ENCODE peak calls at places on chromosomes 3 and 15, in five cellular contexts. E is kidney, H is astrocyte of the spinal cord, S is coronary artery, F is AG04450. J is an unnamed sample.

GRCh38 chr15:74573987-74574386 is 33.0 kb downstream of the ARID3B start:
- DNase-seq in F (no peak), E (no peak), H (no peak), S (no peak), J (no peak)

GRCh38 chr3:124398594-124398993 is 331.7 kb upstream of the UMPS start:
- DNase-seq in S (no peak), H (no peak), F (no peak), E (no peak), J (no peak)

GRCh38 chr3:8888296-8888915 is 74.9 kb downstream of the RAD18 start:
- DNase-seq in H (peak), F (peak), E (no peak), S (no peak), J (no peak)

GRCh38 chr3:4897765-4898453 is 81.3 kb upstream of the BHLHE40 start:
- DNase-seq in S (no peak), E (no peak), F (no peak), H (peak), J (no peak)

GRCh38 chr15:29670945-29671307 is 151.3 kb downstream of the TJP1 start:
- DNase-seq in F (no peak), H (peak), E (peak), S (no peak), J (no peak)

GRCh38 chr3:194315088-194315964 is 35.8 kb downstream of the CPN2 start:
- DNase-seq in H (peak), F (no peak), S (peak), E (peak), J (peak)

GRCh38 chr3:123749716-123750115 is 134.4 kb downstream of the MYLK start:
- DNase-seq in S (no peak), E (no peak), H (peak), F (peak), J (no peak)

GRCh38 chr15:42110367-42110766 is 16.0 kb upstream of the PLA2G4D start:
- DNase-seq in S (no peak), E (no peak), H (no peak), F (no peak), J (no peak)

GRCh38 chr15:55768670-55769185 is 25.8 kb upstream of the PRTG start:
- DNase-seq in S (no peak), H (no peak), F (no peak), E (no peak), J (no peak)

GRCh38 chr3:24272875-24273274 is 221.8 kb downstream of the THRB start:
- DNase-seq in E (no peak), S (no peak), H (no peak), F (no peak), J (no peak)

GRCh38 chr3:62277986-62278385 is 95.4 kb downstream of the FEZF2 start:
- DNase-seq in F (no peak), S (no peak), E (no peak), H (no peak), J (no peak)

GRCh38 chr15:71237456-71238188 is 122.4 kb downstream of the THSD4 start:
- DNase-seq in S (no peak), F (peak), E (peak), H (peak), J (no peak)

GRCh38 chr3:42655980-42656679 is 2.6 kb downstream of the ZBTB47 start:
- DNase-seq in E (peak), H (peak), F (no peak), S (peak), J (no peak)

GRCh38 chr3:195692781-195693427 is 27.9 kb upstream of the MUC20 start:
- DNase-seq in E (no peak), H (no peak), S (no peak), F (no peak), J (no peak)

GRCh38 chr15:101025116-101025885 is 106.1 kb downstream of the LRRK1 start:
- DNase-seq in S (peak), E (no peak), F (no peak), H (no peak), J (no peak)

GRCh38 chr3:16140894-16141285 is 33.6 kb upstream of the GALNT15 start:
- DNase-seq in S (no peak), H (no peak), E (no peak), F (no peak), J (no peak)

GRCh38 chr15:69446947-69447346 is 5.7 kb upstream of the RPLP1 start:
- DNase-seq in F (no peak), S (no peak), E (no peak), H (no peak), J (no peak)

GRCh38 chr15:69452702-69453513 is at the start of gene RPLP1:
- DNase-seq in F (peak), H (peak), E (peak), S (peak), J (peak)

GRCh38 chr15:69451951-69452701 is 492 bp upstream of the RPLP1 start:
- DNase-seq in H (no peak), E (peak), F (no peak), S (peak), J (no peak)

GRCh38 chr15:69454953-69455352 is 2.3 kb downstream of the RPLP1 start:
- DNase-seq in H (no peak), F (no peak), S (no peak), E (no peak), J (no peak)

DNA sequence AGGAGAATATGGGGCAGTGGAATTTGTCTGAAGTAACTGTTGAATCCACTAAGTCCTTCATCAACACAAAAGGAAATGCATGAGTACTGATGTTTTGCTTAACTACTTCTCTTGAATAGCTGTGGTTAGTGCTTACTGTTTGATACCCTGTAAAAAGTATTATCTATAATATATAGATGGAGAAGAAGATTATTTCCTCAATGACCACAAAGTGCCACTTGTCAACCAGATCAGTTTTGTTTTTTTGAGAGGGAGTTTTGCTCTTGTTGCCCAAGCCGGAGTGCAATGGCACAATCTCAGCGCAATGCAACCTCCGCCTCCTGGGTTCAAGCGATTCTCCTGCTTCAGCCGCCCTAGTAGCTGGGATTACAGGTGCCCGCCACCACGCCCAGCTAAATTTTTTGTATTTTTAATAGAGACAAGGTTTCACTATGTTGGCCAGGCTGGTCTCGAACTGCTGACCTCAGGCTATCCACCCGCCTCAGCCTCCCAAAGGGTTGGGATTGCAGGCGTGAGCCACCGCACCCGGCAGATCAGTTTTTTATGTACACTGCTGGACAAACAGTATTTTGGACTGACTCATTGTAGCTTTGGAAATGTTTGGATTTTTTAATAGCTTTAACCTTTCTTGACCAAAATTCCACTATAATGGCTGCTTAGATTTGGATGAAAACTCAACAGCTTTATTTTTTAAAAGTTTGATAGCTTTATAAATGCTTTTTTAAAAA is 1.5 kb upstream of the RPLP1 start:
- DNase-seq in E (no peak), S (no peak), F (no peak), H (no peak), J (no peak)
- TF ChIP-seq CTCF in E (no peak), S (no peak), F (no peak), H (no peak), J (no peak)

GRCh38 chr3:38742551-38742950 is 73.5 kb downstream of the SCN10A start:
- DNase-seq in F (no peak), E (no peak), S (no peak), H (no peak), J (no peak)

GRCh38 chr3:38746641-38747040 is 69.4 kb downstream of the SCN10A start:
- DNase-seq in S (no peak), H (no peak), E (no peak), F (no peak), J (no peak)
- TF ChIP-seq CTCF in S (no peak), H (no peak), E (no peak), F (no peak), J (no peak)

DNA sequence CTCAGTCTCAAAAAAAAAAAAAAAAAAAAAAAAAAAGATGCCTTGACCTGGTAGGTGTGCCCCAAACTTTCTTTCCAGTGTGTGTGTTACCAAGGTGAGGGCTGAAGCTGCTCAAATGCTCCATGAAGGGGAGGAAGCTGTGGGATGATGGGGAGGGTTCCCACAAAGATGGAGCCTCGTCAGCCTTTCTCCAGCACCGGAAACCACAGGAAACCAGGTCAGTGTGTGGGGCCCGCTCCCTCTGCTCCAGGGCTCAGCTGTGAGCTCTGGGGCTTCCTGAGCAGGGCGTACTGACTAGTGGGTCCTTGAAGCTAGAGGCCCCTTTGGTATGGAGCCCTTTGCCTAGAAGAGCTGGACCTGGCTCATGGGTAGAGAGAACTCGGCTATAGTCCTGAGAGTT is 681 bp upstream of the IL17RE start:
- DNase-seq in S (no peak), E (no peak), F (no peak), H (no peak), J (no peak)
- TF ChIP-seq CTCF in S (no peak), E (no peak), F (no peak), H (no peak), J (no peak)

GRCh38 chr3:106381265-106381942 is 512.6 kb upstream of the CBLB start:
- DNase-seq in F (no peak), E (no peak), H (no peak), S (no peak), J (no peak)

GRCh38 chr3:106380232-106380631 is 511.4 kb upstream of the CBLB start:
- DNase-seq in E (no peak), F (no peak), S (no peak), H (no peak), J (no peak)

DNA sequence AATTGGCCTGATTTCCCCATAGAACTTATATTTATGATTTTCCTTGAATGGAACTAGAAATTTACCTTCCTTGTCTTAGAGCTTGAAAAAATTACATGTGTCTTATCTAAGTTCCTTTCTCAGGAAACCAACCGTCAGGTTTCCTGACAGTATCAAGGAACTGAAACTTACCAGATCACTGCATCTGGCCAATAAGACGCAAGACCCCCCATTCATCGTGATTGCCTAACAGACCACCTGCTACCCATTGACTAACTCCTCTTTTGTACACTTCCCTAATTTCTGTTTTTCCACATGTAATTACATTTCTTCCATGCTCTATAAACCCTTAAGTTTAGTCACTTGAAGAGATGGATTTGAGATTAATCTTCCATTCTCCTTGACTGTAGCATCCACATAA is 517.2 kb upstream of the CBLB start:
- DNase-seq in S (no peak), F (no peak), E (no peak), H (no peak), J (no peak)
- TF ChIP-seq CTCF in S (no peak), F (no peak), E (no peak), H (no peak), J (no peak)

GRCh38 chr3:100732435-100732834 is 23.1 kb downstream of the TFG start:
- DNase-seq in E (no peak), S (no peak), H (no peak), F (no peak), J (no peak)

GRCh38 chr3:100740207-100740606 is 30.9 kb downstream of the TFG start:
- DNase-seq in S (no peak), E (no peak), F (no peak), H (no peak), J (no peak)

DNA sequence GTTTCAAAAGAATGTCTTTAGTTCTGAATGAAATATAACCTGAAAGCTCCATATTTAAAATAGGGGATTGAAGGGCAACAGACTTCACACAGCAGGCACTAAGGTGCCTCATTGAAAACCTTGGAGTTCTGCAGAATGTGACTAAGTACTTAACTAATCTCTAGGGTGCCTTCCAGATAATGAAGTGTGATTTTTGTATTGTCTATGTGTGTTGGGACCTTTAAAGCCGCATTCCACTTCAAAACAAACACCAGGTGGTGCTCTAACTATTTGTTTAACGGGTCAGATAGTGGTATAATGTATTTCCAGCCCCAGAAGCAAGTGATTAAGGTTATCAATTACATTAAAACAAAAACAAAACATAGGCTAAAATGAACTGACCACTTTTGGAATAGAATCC is 28.0 kb downstream of the TFG start:
- DNase-seq in E (no peak), S (no peak), F (no peak), H (peak), J (no peak)
- TF ChIP-seq CTCF in E (peak), S (no peak), F (peak), H (peak), J (peak)

GRCh38 chr3:10515884-10516495 is 10.6 kb upstream of the ATP2B2 start:
- DNase-seq in F (no peak), H (no peak), S (no peak), E (peak), J (no peak)
- TF ChIP-seq CTCF in F (no peak), H (no peak), S (no peak), E (no peak), J (no peak)

GRCh38 chr3:10744098-10744465 is 71.9 kb upstream of the SLC6A11 start:
- DNase-seq in F (no peak), S (no peak), E (no peak), H (no peak), J (no peak)
- TF ChIP-seq CTCF in F (no peak), S (no peak), E (no peak), H (peak), J (peak)

DNA sequence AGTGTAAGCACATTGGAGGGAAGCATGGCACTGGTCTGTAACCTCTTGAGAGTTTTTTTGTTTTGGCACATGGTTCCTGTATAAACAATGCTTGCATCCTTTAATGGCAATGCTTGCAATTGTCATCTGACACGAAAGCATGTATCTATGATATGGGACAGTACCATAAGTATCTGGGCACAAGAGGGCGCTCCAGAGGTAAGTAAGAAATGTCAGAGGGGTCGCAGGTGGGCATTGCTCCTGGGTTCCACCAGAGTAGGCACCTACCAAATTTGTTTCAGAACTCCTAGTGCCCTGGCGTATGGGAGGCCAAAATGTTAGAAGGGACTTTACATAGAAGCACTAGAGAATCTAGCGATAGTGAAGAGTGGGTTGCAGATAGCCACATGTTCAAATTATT is 58.7 kb upstream of the BCHE start:
- DNase-seq in E (no peak), F (no peak), H (no peak), S (no peak), J (no peak)
- TF ChIP-seq CTCF in E (no peak), F (peak), H (peak), S (no peak), J (peak)

GRCh38 chr15:68151277-68151676 is 53.9 kb downstream of the CALML4 start:
- DNase-seq in H (peak), E (no peak), F (no peak), S (no peak), J (no peak)

GRCh38 chr15:68150186-68150585 is 54.9 kb downstream of the CALML4 start:
- DNase-seq in F (no peak), S (no peak), E (no peak), H (no peak), J (no peak)

GRCh38 chr15:68149059-68149458 is 56.1 kb downstream of the CALML4 start:
- DNase-seq in S (no peak), E (no peak), F (no peak), H (peak), J (no peak)

GRCh38 chr15:68145706-68146105 is 59.4 kb downstream of the CALML4 start:
- DNase-seq in H (no peak), F (no peak), S (no peak), E (no peak), J (no peak)

DNA sequence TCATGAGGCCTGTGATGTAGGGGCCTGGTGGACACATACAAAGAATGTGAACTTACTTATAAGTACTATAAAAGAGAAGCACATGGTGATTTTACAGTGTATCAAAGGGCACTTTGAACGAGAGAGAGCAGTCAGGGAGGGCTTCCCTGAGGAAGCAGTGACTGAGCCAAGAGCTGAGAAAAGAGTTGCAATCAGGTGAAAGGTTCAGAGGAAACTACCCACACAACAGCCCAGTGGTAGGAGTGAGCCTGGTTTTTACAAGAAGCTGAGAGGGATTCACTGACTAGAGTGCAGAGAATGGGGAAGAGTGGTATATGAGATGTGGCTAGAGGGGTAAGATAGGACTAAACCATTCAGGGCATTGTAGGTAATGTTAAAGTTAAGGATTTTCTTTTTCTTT is 57.1 kb downstream of the CALML4 start:
- DNase-seq in F (no peak), H (no peak), E (no peak), S (no peak), J (no peak)
- TF ChIP-seq CTCF in F (no peak), H (no peak), E (no peak), S (no peak), J (no peak)

GRCh38 chr3:112199622-112200316 is 66.7 kb upstream of the GCSAM start:
- DNase-seq in E (no peak), F (no peak), H (peak), S (no peak), J (no peak)
- TF ChIP-seq CTCF in E (no peak), F (no peak), H (no peak), S (no peak), J (no peak)

J was measured in progenitor cell of endocrine pancreas.